ENCODE peak calls at places on chromosomes 3 and 15, in seven cellular contexts. U is Kasumi-1, G is non-pigmented ciliary epithelial cell, L is GM10248, Q is HEK293T, N is HT1080, M is HFF-Myc. C is an unnamed sample.

GRCh38 chr3:125123906-125124305 is 68.1 kb upstream of the HEG1 start:
- DNase-seq in U (no peak), G (no peak), L (no peak), Q (no peak), N (peak), M (no peak), C (no peak)

GRCh38 chr3:61358364-61358763 is 107.1 kb upstream of the FHIT start:
- DNase-seq in U (no peak), G (no peak), L (peak), Q (no peak), N (no peak), M (no peak), C (no peak)

GRCh38 chr15:72685925-72686794 is at the start of the genes BBS4 and HIGD2B:
- DNase-seq in U (no peak), G (no peak), L (peak), Q (peak), N (peak), M (peak), C (peak)

GRCh38 chr3:158727499-158728377 is 4.5 kb downstream of the RARRES1 start:
- DNase-seq in U (peak), G (no peak), L (peak), Q (peak), N (peak), M (no peak), C (peak)

GRCh38 chr3:72017935-72018334 is 233.0 kb upstream of the PROK2 start:
- DNase-seq in U (no peak), G (no peak), L (no peak), Q (no peak), N (no peak), M (no peak), C (no peak)

GRCh38 chr15:87118424-87118823 is 1038.8 kb downstream of the AGBL1 start:
- DNase-seq in U (no peak), G (no peak), L (no peak), Q (no peak), N (no peak), M (no peak), C (no peak)

GRCh38 chr15:64536244-64536836 is 76.0 kb downstream of the ZNF609 start:
- DNase-seq in U (peak), G (peak), L (no peak), Q (no peak), N (peak), M (peak), C (no peak)

GRCh38 chr3:181844227-181844626 is 132.5 kb downstream of the SOX2 start:
- DNase-seq in U (no peak), G (no peak), L (no peak), Q (no peak), N (no peak), M (no peak), C (no peak)

GRCh38 chr3:141878812-141879211 is 2.4 kb downstream of the ATP1B3 start:
- DNase-seq in U (no peak), G (no peak), L (no peak), Q (no peak), N (no peak), M (no peak), C (no peak)

GRCh38 chr15:56208641-56209155 is 35.0 kb downstream of the RFX7 start:
- DNase-seq in U (no peak), G (no peak), L (no peak), Q (no peak), N (no peak), M (no peak), C (no peak)

GRCh38 chr3:134711284-134711683 is 60.5 kb upstream of the KY start:
- DNase-seq in U (no peak), G (no peak), L (no peak), Q (no peak), N (peak), M (no peak), C (no peak)

GRCh38 chr15:92707880-92708551 is 52.4 kb upstream of the FAM174B start:
- DNase-seq in U (no peak), G (no peak), L (no peak), Q (no peak), N (peak), M (no peak), C (no peak)

GRCh38 chr3:101781166-101781565 is 2.2 kb downstream of the NXPE3 start:
- DNase-seq in U (no peak), G (no peak), L (no peak), Q (no peak), N (no peak), M (no peak), C (no peak)

GRCh38 chr3:136194409-136195257 is 1.5 kb downstream of the MSL2 start:
- DNase-seq in U (peak), G (no peak), L (no peak), Q (no peak), N (peak), M (no peak), C (peak)

GRCh38 chr3:55402886-55403605 is 84.1 kb downstream of the WNT5A start:
- DNase-seq in U (no peak), G (no peak), L (no peak), Q (no peak), N (peak), M (no peak), C (no peak)

GRCh38 chr15:39403674-39404117 is 177.2 kb upstream of the THBS1 start:
- DNase-seq in U (no peak), G (peak), L (no peak), Q (peak), N (peak), M (no peak), C (no peak)

GRCh38 chr3:127630811-127631714 is 2.1 kb downstream of the PODXL2 start:
- DNase-seq in U (no peak), G (no peak), L (no peak), Q (no peak), N (no peak), M (no peak), C (no peak)

GRCh38 chr3:68631810-68632545 is 300.4 kb downstream of the TAFA4 start:
- DNase-seq in U (no peak), G (no peak), L (no peak), Q (no peak), N (no peak), M (no peak), C (no peak)

GRCh38 chr3:31980530-31981205 is 394 bp downstream of the OSBPL10 start:
- DNase-seq in U (no peak), G (no peak), L (peak), Q (peak), N (peak), M (no peak), C (peak)

GRCh38 chr15:91345761-91346160 is 245.7 kb downstream of the SV2B start:
- DNase-seq in U (no peak), G (no peak), L (no peak), Q (no peak), N (no peak), M (no peak), C (no peak)

GRCh38 chr15:82963356-82964341 is 11.1 kb upstream of the HOMER2 start:
- DNase-seq in U (no peak), G (no peak), L (no peak), Q (no peak), N (no peak), M (no peak), C (no peak)

GRCh38 chr3:30836141-30836540 is 58.3 kb downstream of the GADL1 start:
- DNase-seq in U (no peak), G (no peak), L (no peak), Q (no peak), N (no peak), M (no peak), C (no peak)

GRCh38 chr3:22996926-22997600 is 206.1 kb upstream of the UBE2E2 start:
- DNase-seq in U (no peak), G (no peak), L (no peak), Q (no peak), N (no peak), M (no peak), C (no peak)

GRCh38 chr3:193190387-193190786 is 50.6 kb upstream of the PLAAT1 start:
- DNase-seq in U (peak), G (no peak), L (peak), Q (peak), N (peak), M (no peak), C (no peak)

GRCh38 chr3:152362086-152362485 is 93.4 kb downstream of the MBNL1 start:
- DNase-seq in U (no peak), G (no peak), L (no peak), Q (no peak), N (no peak), M (no peak), C (no peak)

GRCh38 chr3:134601539-134602439 is 49.0 kb downstream of the KY start:
- DNase-seq in U (no peak), G (peak), L (no peak), Q (peak), N (peak), M (no peak), C (no peak)

GRCh38 chr3:37375184-37376120 is 201.1 kb upstream of the LRRFIP2 start:
- DNase-seq in U (peak), G (no peak), L (no peak), Q (no peak), N (no peak), M (no peak), C (no peak)

GRCh38 chr15:99347609-99348008 is 96.3 kb downstream of the LRRC28 start:
- DNase-seq in U (no peak), G (no peak), L (no peak), Q (no peak), N (peak), M (no peak), C (no peak)

GRCh38 chr3:62936626-62937254 is 61.5 kb upstream of the CADPS start:
- DNase-seq in U (no peak), G (no peak), L (no peak), Q (no peak), N (no peak), M (no peak), C (no peak)